ENCODE peak calls at places on chromosome 18, in nine cellular contexts. N is ovary, O is hepatocyte, T is pancreas, K is OCI-LY7, Q is K562, X is ascending aorta, I is tibial nerve, Z is IMR-90. A is an unnamed sample.

GRCh38 chr18:57190026-57190425 is 43.1 kb downstream of the BOD1L2 start:
- DNase-seq in N (no peak), O (no peak), T (no peak), K (no peak), Q (no peak), X (no peak), I (no peak), Z (no peak), A (no peak)

GRCh38 chr18:6757966-6758365 is 28.4 kb downstream of the ARHGAP28 start:
- DNase-seq in N (no peak), O (no peak), T (no peak), K (no peak), Q (no peak), X (no peak), I (no peak), Z (peak; percentile 60), A (no peak)

GRCh38 chr18:48975817-48976649 is 25.3 kb upstream of the SMAD7 start:
- DNase-seq in N (peak; percentile 65), O (peak; percentile 90), T (peak; percentile 90), K (peak; percentile 44), Q (peak; percentile 81), X (no peak), I (no peak), Z (peak; percentile 57), A (peak; percentile 60)

GRCh38 chr18:51614033-51614432 is 416.6 kb upstream of the MEX3C start:
- DNase-seq in N (no peak), O (peak; percentile 87), T (no peak), K (no peak), Q (peak; percentile 3), X (no peak), I (no peak), Z (no peak), A (no peak)

GRCh38 chr18:12883684-12884520 is at the start of gene PTPN2:
- DNase-seq in N (peak; percentile 94), O (peak; percentile 97), T (peak; percentile 98), K (peak; percentile 95), Q (peak; percentile 94), X (peak; percentile 85), I (peak; percentile 81), Z (peak; percentile 95), A (peak; percentile 95)

GRCh38 chr18:54030434-54030833 is 194.0 kb downstream of the MBD2 start:
- DNase-seq in N (no peak), O (no peak), T (no peak), K (no peak), Q (no peak), X (no peak), I (no peak), Z (no peak), A (no peak)

GRCh38 chr18:67359868-67360838 is 156.4 kb downstream of the DSEL start:
- DNase-seq in N (peak; percentile 37), O (peak; percentile 81), T (no peak), K (no peak), Q (no peak), X (no peak), I (peak; percentile 16), Z (peak; percentile 96), A (peak; percentile 35)

GRCh38 chr18:79587298-79588125 is 92.1 kb upstream of the CTDP1 start:
- DNase-seq in N (peak; percentile 19), O (no peak), T (peak; percentile 36), K (no peak), Q (no peak), X (no peak), I (peak; percentile 12), Z (no peak), A (peak; percentile 21)

GRCh38 chr18:80037300-80037699 is 3.1 kb downstream of the RBFA start:
- DNase-seq in N (no peak), O (no peak), T (no peak), K (no peak), Q (no peak), X (no peak), I (no peak), Z (no peak), A (no peak)

GRCh38 chr18:50218432-50219197 is 23.7 kb upstream of the MYO5B start:
- DNase-seq in N (no peak), O (peak; percentile 30), T (no peak), K (peak; percentile 54), Q (peak; percentile 14), X (no peak), I (no peak), Z (peak; percentile 14), A (no peak)

GRCh38 chr18:80194874-80195570 is 52.3 kb downstream of the PARD6G start:
- DNase-seq in N (no peak), O (no peak), T (no peak), K (no peak), Q (no peak), X (no peak), I (no peak), Z (no peak), A (no peak)

GRCh38 chr18:55079481-55080350 is 120.5 kb upstream of the CCDC68 start:
- DNase-seq in N (peak; percentile 12), O (no peak), T (no peak), K (no peak), Q (no peak), X (no peak), I (no peak), Z (no peak), A (no peak)

GRCh38 chr18:27049945-27050344 is 135.2 kb downstream of the CHST9 start:
- DNase-seq in N (no peak), O (no peak), T (no peak), K (no peak), Q (no peak), X (no peak), I (no peak), Z (no peak), A (no peak)

GRCh38 chr18:59052965-59053960 is 86.4 kb upstream of the SEC11C start:
- DNase-seq in N (no peak), O (no peak), T (no peak), K (no peak), Q (no peak), X (no peak), I (no peak), Z (no peak), A (no peak)

GRCh38 chr18:13570856-13571495 is 155.4 kb downstream of the FAM210A start:
- DNase-seq in N (no peak), O (no peak), T (no peak), K (no peak), Q (no peak), X (no peak), I (no peak), Z (peak; percentile 7), A (no peak)

GRCh38 chr18:49725809-49726514 is 87.4 kb downstream of the ACAA2 start:
- DNase-seq in N (peak; percentile 17), O (peak; percentile 89), T (no peak), K (no peak), Q (peak; percentile 29), X (no peak), I (peak; percentile 55), Z (peak; percentile 98), A (peak; percentile 81)

DNA sequence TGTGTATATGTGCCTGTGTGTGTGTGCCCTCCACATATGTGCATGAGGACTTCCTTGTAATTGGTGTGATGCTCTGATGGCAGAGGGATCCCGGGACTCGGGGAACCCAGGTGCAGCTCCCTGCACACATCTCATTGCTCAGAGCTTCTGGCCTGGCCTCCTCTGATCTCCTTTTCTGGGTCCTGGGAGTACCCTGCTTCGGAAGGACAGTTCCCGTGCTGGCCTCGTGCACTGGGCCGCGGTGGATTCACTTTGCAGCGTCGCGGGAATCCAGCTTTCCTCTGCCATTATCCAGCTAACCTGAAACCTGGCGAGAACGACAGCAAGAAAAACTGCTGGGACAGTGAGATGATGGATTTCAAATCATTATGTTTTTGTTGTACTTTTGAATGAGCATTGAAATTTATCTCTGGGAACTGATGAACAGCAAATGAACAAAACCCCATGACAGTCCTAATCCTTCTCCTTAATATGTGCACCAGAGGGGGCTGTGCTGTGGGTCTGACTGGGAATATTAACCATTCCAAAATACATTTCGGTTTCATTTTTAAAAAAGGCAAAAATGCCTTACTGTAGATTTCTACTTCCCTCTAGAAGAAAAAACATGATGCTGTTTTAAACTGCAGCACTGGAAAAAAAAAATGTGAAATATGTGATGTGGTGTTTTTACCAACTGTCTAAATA is 78.2 kb downstream of the PTGR3 start:
- DNase-seq in N (no peak), O (no peak), T (no peak), K (no peak), Q (no peak), X (no peak), I (no peak), Z (peak; percentile 12), A (no peak)
- TF ChIP-seq CTCF in N (no peak), O (no peak), T (no peak), K (no peak), Q (no peak), X (no peak), I (no peak), Z (peak; percentile 22), A (no peak)

GRCh38 chr18:61612517-61612916 is 279.3 kb downstream of the CDH20 start:
- DNase-seq in N (no peak), O (no peak), T (no peak), K (no peak), Q (no peak), X (no peak), I (no peak), Z (no peak), A (no peak)
- TF ChIP-seq CTCF in N (no peak), O (peak; percentile 15), T (no peak), K (peak; percentile 19), Q (peak; percentile 16), X (peak; percentile 24), I (no peak), Z (peak; percentile 24), A (no peak)

DNA sequence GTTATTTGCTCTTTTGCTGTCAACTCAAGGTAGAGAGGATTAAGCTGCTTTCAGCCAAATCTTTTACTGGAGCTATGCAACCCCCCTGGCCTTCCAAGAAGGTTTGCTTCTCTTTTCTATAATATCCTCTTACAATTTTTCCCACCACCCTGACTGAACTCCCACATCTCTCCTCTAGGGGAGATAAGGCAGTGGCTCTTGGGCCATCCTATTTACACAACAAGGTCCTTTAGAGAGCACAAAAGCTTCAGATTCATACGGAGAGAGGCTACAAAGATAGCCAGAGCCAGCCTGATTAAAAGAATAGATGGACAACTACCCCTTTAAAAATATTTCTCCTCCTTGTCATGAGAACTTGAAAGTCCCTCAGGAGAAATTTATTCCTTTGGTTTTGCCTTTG is 95.7 kb downstream of the TPGS2 start:
- DNase-seq in N (no peak), O (no peak), T (no peak), K (no peak), Q (no peak), X (no peak), I (no peak), Z (no peak), A (no peak)
- TF ChIP-seq CTCF in N (no peak), O (no peak), T (no peak), K (no peak), Q (no peak), X (no peak), I (no peak), Z (no peak), A (no peak)

DNA sequence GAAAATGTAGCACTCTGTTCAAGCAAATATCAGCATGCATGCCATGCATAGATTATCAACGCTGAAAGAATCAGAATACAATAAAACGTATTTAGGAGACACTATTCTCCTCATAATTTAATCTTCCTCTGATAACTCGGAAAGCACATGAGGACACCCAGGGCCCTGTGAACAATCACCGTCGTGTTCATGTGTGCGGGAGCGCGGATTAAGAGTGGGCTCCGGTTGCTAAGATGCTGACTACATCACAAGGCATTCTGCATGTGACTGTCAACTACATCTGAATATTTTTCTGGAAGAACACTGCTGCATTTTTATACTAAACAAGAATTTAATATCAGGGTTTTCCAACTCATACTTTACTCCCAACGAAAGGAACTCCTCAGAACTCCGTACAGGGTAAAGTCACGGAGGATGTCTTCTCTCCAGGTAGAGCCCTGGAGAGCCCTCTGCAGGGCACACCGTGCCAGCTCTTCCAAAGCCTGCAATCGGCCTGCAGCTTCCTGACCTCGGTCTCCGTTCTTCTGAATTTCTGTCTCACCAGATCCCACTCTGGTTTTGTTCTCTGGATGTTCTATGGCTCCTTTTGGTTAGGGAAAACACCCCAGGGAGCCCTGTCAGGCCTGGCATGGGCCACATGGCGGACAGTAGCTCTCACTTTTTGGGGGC is 59.6 kb downstream of the ZNF516 start:
- DNase-seq in N (no peak), O (no peak), T (peak; percentile 10), K (no peak), Q (no peak), X (no peak), I (no peak), Z (no peak), A (no peak)
- TF ChIP-seq CTCF in N (no peak), O (no peak), T (no peak), K (no peak), Q (no peak), X (no peak), I (no peak), Z (no peak), A (peak; percentile 8)